ENCODE peak calls at places on chromosomes 11 and 22, in six cellular contexts. P is small intestine, L is astrocyte, V is DND-41, W is skeletal muscle cell, N is GM23338. E is an unnamed sample.

GRCh38 chr11:95443386-95443785 is 212.4 kb upstream of the SESN3 start:
- DNase-seq in P (peak), L (no peak), V (no peak), W (no peak), N (no peak), E (no peak)

GRCh38 chr22:39661842-39662676 is 91.5 kb downstream of the CACNA1I start:
- DNase-seq in P (peak), L (no peak), V (no peak), W (no peak), N (peak), E (peak)

GRCh38 chr11:17535488-17535887 is 8.7 kb downstream of the USH1C start:
- DNase-seq in P (no peak), L (no peak), V (no peak), W (no peak), N (no peak), E (no peak)

GRCh38 chr11:73980001-73980960 is 2.4 kb downstream of the UCP2 start:
- DNase-seq in P (peak), L (no peak), V (peak), W (no peak), N (peak), E (no peak)

GRCh38 chr22:26648761-26649363 is 8.5 kb upstream of the MIAT start:
- DNase-seq in P (no peak), L (no peak), V (no peak), W (no peak), N (no peak), E (no peak)

GRCh38 chr11:134468081-134468668 is 56.1 kb upstream of the B3GAT1 start:
- DNase-seq in P (peak), L (no peak), V (no peak), W (no peak), N (no peak), E (no peak)

GRCh38 chr11:65501005-65501529 is 2.2 kb downstream of the MALAT1 start:
- DNase-seq in P (no peak), L (no peak), V (no peak), W (no peak), N (no peak), E (no peak)

GRCh38 chr22:44024288-44024908 is at the start of gene PARVB:
- DNase-seq in P (no peak), L (no peak), V (no peak), W (no peak), N (peak), E (no peak)

GRCh38 chr11:84264066-84264465 is 977.9 kb upstream of the CCDC90B start:
- DNase-seq in P (no peak), L (no peak), V (no peak), W (no peak), N (no peak), E (no peak)

GRCh38 chr11:74019860-74020259 is 11.0 kb upstream of the UCP3 start:
- DNase-seq in P (no peak), L (peak), V (no peak), W (peak), N (no peak), E (no peak)

GRCh38 chr11:107457205-107457557 is 444 bp downstream of the CWF19L2 start:
- DNase-seq in P (no peak), L (no peak), V (no peak), W (no peak), N (peak), E (no peak)

GRCh38 chr11:34600339-34601084 is 20.4 kb upstream of the EHF start:
- DNase-seq in P (peak), L (peak), V (no peak), W (no peak), N (no peak), E (no peak)

GRCh38 chr22:46043816-46044717 is 67.1 kb upstream of the WNT7B start:
- DNase-seq in P (peak), L (no peak), V (peak), W (no peak), N (peak), E (no peak)

GRCh38 chr11:60971520-60971919 is at the start of gene CD6:
- DNase-seq in P (peak), L (no peak), V (peak), W (no peak), N (no peak), E (no peak)

GRCh38 chr22:37218399-37218770 is 6.1 kb upstream of the SSTR3 start:
- DNase-seq in P (no peak), L (no peak), V (peak), W (no peak), N (no peak), E (no peak)

GRCh38 chr11:117316197-117316961 is at the start of gene BACE1:
- DNase-seq in P (peak), L (peak), V (peak), W (peak), N (peak), E (peak)

GRCh38 chr22:35549338-35549737 is 8.7 kb downstream of the RASD2 start:
- DNase-seq in P (no peak), L (no peak), V (no peak), W (no peak), N (no peak), E (no peak)

GRCh38 chr22:24685804-24686203 is 82.8 kb downstream of the GGT1 start:
- DNase-seq in P (no peak), L (no peak), V (no peak), W (no peak), N (peak), E (no peak)

GRCh38 chr11:72441647-72442267 is 7.4 kb upstream of the CLPB start:
- DNase-seq in P (no peak), L (peak), V (no peak), W (peak), N (no peak), E (no peak)

GRCh38 chr11:73198677-73199076 is 19.4 kb upstream of the P2RY2 start:
- DNase-seq in P (peak), L (peak), V (no peak), W (no peak), N (peak), E (no peak)

GRCh38 chr22:25069758-25070461 is 117.4 kb downstream of the KIAA1671 start:
- DNase-seq in P (no peak), L (no peak), V (no peak), W (no peak), N (peak), E (no peak)

GRCh38 chr22:21001601-21002325 is at the start of gene THAP7:
- DNase-seq in P (peak), L (peak), V (peak), W (peak), N (peak), E (peak)

GRCh38 chr22:21000215-21000986 is 1.5 kb downstream of the THAP7 start:
- DNase-seq in P (no peak), L (no peak), V (peak), W (no peak), N (no peak), E (no peak)

GRCh38 chr22:21000987-21001600 is 824 bp downstream of the THAP7 start:
- DNase-seq in P (no peak), L (no peak), V (peak), W (no peak), N (no peak), E (no peak)

GRCh38 chr22:20999350-21000214 is 2.3 kb downstream of the THAP7 start:
- DNase-seq in P (no peak), L (no peak), V (no peak), W (no peak), N (no peak), E (no peak)

DNA sequence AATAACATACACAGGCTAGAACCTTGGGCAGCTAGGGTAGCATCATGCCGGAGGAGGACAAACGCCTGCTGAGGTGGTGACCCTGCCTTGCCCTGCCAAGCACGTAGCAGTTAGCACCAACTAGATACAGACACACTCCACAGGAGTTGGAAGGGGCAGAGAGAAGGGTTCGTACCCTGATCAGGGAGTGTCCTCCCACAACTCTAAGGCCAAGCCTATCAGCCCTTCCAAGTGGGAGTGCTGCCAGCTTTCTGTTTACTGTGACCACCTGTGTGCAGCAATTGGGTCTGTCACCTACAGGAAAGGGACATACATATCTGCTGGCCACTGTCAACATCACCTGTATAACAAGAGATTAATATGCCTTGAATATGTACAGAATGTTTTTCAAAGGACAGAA is 1.9 kb upstream of the THAP7 start:
- DNase-seq in P (peak), L (no peak), V (no peak), W (no peak), N (no peak), E (no peak)
- H3K4me3 ChIP-seq in P (no peak), L (no peak), V (peak), W (no peak), N (no peak), E (no peak)

DNA sequence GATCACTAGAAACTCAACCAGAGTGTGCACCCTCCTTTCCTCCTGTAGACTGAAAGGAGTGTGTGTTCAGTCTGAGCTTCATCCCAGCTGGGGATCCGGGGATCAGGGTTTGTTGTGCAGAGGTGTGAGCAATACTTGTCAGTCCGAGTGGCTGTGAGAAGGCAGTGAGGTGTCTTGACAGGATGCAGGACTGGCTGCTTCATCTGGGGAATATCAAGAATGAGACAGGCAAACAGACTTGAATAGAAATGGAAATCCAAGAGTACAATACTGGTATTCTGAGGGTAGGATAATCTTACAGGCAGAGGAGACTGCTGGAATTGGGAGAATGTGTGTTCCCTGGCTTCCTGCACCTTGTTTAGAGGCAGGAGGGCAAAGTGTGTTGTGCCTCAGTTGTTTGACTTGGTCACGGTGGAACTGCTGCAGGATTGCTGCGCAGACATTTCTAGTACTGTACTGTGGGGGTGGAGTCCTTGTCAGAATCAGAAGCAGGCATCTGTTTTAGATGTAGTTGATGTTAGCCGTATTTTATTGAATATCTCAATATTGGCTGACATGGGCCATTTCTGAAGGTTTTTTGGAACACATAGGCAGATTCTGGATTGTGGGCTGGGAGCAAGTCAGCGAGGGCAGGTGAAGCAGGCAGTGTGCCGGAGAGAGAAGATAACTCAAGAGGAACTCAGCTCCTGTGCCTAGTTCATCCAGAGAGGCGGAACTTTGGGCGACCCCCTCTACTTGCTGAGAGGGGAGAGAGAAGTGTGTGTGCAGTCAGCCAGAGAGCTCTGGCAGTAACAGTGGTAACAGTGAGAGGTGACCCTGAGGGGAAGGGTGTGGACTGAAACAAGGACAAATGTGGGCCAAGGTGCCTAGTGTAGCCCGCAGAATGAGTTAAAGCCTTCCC is 27.1 kb upstream of the GRK2 start:
- DNase-seq in P (no peak), L (no peak), V (no peak), W (no peak), N (no peak), E (no peak)
- H3K4me3 ChIP-seq in P (no peak), L (peak), V (peak), W (peak), N (peak), E (peak)

GRCh38 chr22:50470491-50470890 is 4.3 kb downstream of the SBF1 start:
- DNase-seq in P (peak), L (no peak), V (peak), W (no peak), N (no peak), E (no peak)
- H3K4me3 ChIP-seq in P (no peak), L (no peak), V (peak), W (no peak), N (no peak), E (no peak)

GRCh38 chr11:70434813-70435300 is 36.5 kb downstream of the CTTN start:
- DNase-seq in P (no peak), L (no peak), V (no peak), W (no peak), N (no peak), E (no peak)

GRCh38 chr11:70435361-70435760 is 37.0 kb downstream of the CTTN start:
- DNase-seq in P (no peak), L (no peak), V (no peak), W (no peak), N (no peak), E (no peak)

GRCh38 chr11:70435765-70436500 is 37.6 kb downstream of the CTTN start:
- DNase-seq in P (no peak), L (no peak), V (no peak), W (no peak), N (no peak), E (no peak)

GRCh38 chr11:70436501-70436860 is 38.2 kb downstream of the CTTN start:
- DNase-seq in P (no peak), L (no peak), V (no peak), W (no peak), N (no peak), E (no peak)

DNA sequence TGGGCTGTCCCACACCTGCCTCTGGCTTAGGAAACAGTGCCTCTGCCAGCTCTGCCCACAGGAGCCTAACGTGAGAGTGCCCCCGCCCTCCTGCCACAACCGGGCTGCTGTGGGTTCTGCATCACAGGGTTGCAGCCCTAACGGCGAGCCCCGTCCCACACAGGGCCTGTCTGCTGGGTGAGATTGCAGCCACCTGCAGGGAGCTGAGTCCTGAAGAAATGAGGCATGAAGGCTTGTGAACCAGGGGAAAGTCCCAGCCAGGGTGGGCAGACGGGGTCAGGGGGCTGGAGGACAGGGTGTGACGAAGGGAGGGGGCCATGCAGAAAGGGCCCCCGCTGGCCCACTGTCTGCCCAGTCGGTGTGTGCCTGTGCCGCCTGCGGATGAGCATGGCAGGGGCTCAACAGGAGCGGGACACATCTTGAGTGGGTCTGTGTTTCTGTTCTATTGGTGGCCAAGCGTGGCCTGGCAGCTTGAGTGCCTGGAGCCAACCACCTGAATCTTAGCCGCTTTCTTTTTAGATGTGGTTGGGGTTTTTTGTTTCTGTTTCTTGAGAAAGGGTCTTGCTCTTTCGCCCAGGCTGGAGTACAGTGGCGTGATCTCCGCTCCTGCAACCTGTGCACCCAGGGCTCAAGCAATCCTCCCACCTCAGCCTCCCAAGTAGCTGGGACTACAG is 38.9 kb downstream of the CTTN start:
- DNase-seq in P (no peak), L (no peak), V (no peak), W (no peak), N (no peak), E (no peak)
- H3K4me3 ChIP-seq in P (no peak), L (no peak), V (no peak), W (no peak), N (no peak), E (no peak)

DNA sequence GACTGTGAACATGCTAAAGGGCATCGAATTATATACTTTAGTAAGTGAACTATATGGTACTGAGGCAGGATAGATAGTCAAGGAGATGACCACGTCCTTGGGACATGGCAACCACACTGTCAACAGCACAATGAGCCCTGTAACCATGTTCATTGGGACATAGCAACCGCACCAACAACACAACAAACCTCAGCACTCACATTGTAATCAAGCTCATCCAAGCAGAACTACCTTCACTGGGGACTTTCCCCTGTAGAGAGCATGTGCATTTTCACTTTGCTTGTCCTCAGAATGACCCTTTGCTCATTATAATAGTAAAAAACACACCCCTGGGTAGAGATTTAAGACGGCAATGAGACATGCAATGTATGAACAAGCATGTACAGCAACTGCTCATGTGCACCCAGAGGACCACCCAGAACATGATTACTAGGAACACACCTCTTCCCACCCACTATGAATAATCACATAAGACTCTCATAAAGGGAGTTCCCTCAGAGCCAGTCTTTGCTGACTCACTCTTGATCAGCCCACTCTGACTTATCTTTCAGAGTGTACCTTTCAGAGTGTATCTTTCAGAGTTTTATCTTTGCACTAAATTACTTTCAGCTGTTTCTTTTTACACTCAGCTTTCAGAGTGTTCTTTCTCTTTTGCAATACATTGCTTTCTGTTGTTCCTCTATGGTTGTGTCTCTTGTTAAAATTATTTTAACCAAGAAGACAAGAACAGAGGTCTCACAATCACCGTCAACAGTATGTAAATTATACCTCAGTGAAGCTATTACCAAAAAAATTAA is 4.1 kb upstream of the PLAAT2 start:
- DNase-seq in P (peak), L (peak), V (no peak), W (peak), N (peak), E (peak)
- H3K4me3 ChIP-seq in P (no peak), L (no peak), V (no peak), W (no peak), N (no peak), E (peak)